ENCODE peak calls at places on chromosomes 4 and X, in five cellular contexts. One of them, this sample, is unnamed.
A peak's percentile ranks its signal among the peaks of the same experiment; 100 is the strongest.

GRCh38 chr4:1788254-1788973 is 4.7 kb upstream of the FGFR3 start:
- DNase-seq in SK-N-SH: no peak
- DNase-seq in K562: peak; percentile 63
- DNase-seq in IMR-90: no peak
- DNase-seq in HepG2: no peak
- DNase-seq in this sample: no peak

GRCh38 chr4:172998527-172999469 is 169.8 kb upstream of the GALNT7 start:
- DNase-seq in HepG2: no peak
- DNase-seq in IMR-90: peak; percentile 79
- DNase-seq in K562: peak; percentile 94
- DNase-seq in SK-N-SH: no peak
- DNase-seq in this sample: peak; percentile 47

GRCh38 chr4:123438031-123438430 is 41.4 kb downstream of the SPRY1 start:
- DNase-seq in K562: no peak
- DNase-seq in HepG2: no peak
- DNase-seq in SK-N-SH: no peak
- DNase-seq in IMR-90: no peak
- DNase-seq in this sample: no peak

GRCh38 chr4:2418652-2419571 is at the start of gene CFAP99:
- DNase-seq in K562: peak; percentile 98
- DNase-seq in HepG2: peak; percentile 89
- DNase-seq in SK-N-SH: peak; percentile 98
- DNase-seq in IMR-90: peak; percentile 88
- DNase-seq in this sample: peak; percentile 92

GRCh38 chr4:38230121-38230728 is 270.0 kb downstream of the PTTG2 start:
- DNase-seq in K562: peak; percentile 82
- DNase-seq in IMR-90: no peak
- DNase-seq in SK-N-SH: no peak
- DNase-seq in HepG2: no peak
- DNase-seq in this sample: no peak

GRCh38 chrX:18938710-18939109 is 45.2 kb downstream of the PHKA2 start:
- DNase-seq in HepG2: no peak
- DNase-seq in SK-N-SH: no peak
- DNase-seq in IMR-90: peak; percentile 12
- DNase-seq in K562: no peak
- DNase-seq in this sample: no peak

GRCh38 chr4:75892508-75892907 is 9.7 kb downstream of the PPEF2 start:
- DNase-seq in SK-N-SH: peak; percentile 38
- DNase-seq in HepG2: no peak
- DNase-seq in IMR-90: no peak
- DNase-seq in K562: peak; percentile 16
- DNase-seq in this sample: peak; percentile 22

GRCh38 chr4:155532373-155532772 is 134.3 kb upstream of the GUCY1A1 start:
- DNase-seq in IMR-90: no peak
- DNase-seq in SK-N-SH: no peak
- DNase-seq in HepG2: no peak
- DNase-seq in K562: no peak
- DNase-seq in this sample: no peak

GRCh38 chr4:52788806-52789205 is 37.6 kb upstream of the ERVMER34-1 start:
- DNase-seq in HepG2: no peak
- DNase-seq in K562: no peak
- DNase-seq in SK-N-SH: no peak
- DNase-seq in IMR-90: no peak
- DNase-seq in this sample: no peak

GRCh38 chr4:154475800-154476199 is 15.8 kb downstream of the DCHS2 start:
- DNase-seq in IMR-90: no peak
- DNase-seq in K562: no peak
- DNase-seq in HepG2: no peak
- DNase-seq in SK-N-SH: no peak
- DNase-seq in this sample: no peak

GRCh38 chrX:9312922-9313867 is 151.7 kb upstream of the TBL1X start:
- DNase-seq in K562: peak; percentile 65
- DNase-seq in SK-N-SH: peak; percentile 43
- DNase-seq in HepG2: peak; percentile 13
- DNase-seq in IMR-90: no peak
- DNase-seq in this sample: peak; percentile 7

GRCh38 chr4:83009529-83009928 is 1.1 kb downstream of the LIN54 start:
- DNase-seq in HepG2: no peak
- DNase-seq in K562: no peak
- DNase-seq in SK-N-SH: no peak
- DNase-seq in IMR-90: peak; percentile 16
- DNase-seq in this sample: no peak

GRCh38 chr4:53558061-53558801 is 33.1 kb downstream of the LNX1 start:
- DNase-seq in IMR-90: peak; percentile 41
- DNase-seq in SK-N-SH: no peak
- DNase-seq in K562: no peak
- DNase-seq in HepG2: no peak
- DNase-seq in this sample: no peak

GRCh38 chr4:128440923-128441322 is 153.3 kb upstream of the PGRMC2 start:
- DNase-seq in K562: no peak
- DNase-seq in IMR-90: no peak
- DNase-seq in SK-N-SH: no peak
- DNase-seq in HepG2: no peak
- DNase-seq in this sample: no peak

GRCh38 chrX:71492086-71493065 is 40.5 kb upstream of the OGT start:
- DNase-seq in HepG2: no peak
- DNase-seq in K562: no peak
- DNase-seq in SK-N-SH: peak; percentile 15
- DNase-seq in IMR-90: peak; percentile 26
- DNase-seq in this sample: peak; percentile 50

GRCh38 chr4:128159967-128160366 is 98.9 kb downstream of the LARP1B start:
- DNase-seq in HepG2: no peak
- DNase-seq in IMR-90: peak; percentile 97
- DNase-seq in SK-N-SH: no peak
- DNase-seq in K562: no peak
- DNase-seq in this sample: no peak

GRCh38 chr4:26762650-26763049 is 98.0 kb upstream of the STIM2 start:
- DNase-seq in IMR-90: peak; percentile 54
- DNase-seq in HepG2: no peak
- DNase-seq in K562: no peak
- DNase-seq in SK-N-SH: no peak
- DNase-seq in this sample: no peak

GRCh38 chr4:165124488-165124887 is 11.8 kb upstream of the TMEM192 start:
- DNase-seq in IMR-90: no peak
- DNase-seq in SK-N-SH: no peak
- DNase-seq in K562: no peak
- DNase-seq in HepG2: no peak
- DNase-seq in this sample: peak; percentile 12

GRCh38 chr4:3418029-3418762 is 23.6 kb upstream of the HGFAC start:
- DNase-seq in IMR-90: no peak
- DNase-seq in K562: no peak
- DNase-seq in SK-N-SH: no peak
- DNase-seq in HepG2: no peak
- DNase-seq in this sample: no peak

GRCh38 chrX:10615931-10616780 is 4.2 kb downstream of the MID1 start:
- DNase-seq in SK-N-SH: peak; percentile 67
- DNase-seq in HepG2: no peak
- DNase-seq in IMR-90: peak; percentile 58
- DNase-seq in K562: peak; percentile 50
- DNase-seq in this sample: peak; percentile 73

GRCh38 chr4:98838977-98839618 is 89.8 kb downstream of the EIF4E start:
- DNase-seq in HepG2: no peak
- DNase-seq in SK-N-SH: peak; percentile 20
- DNase-seq in K562: peak; percentile 72
- DNase-seq in IMR-90: peak; percentile 15
- DNase-seq in this sample: no peak

GRCh38 chr4:107718351-107718965 is 1.6 kb downstream of the PAPSS1 start:
- DNase-seq in IMR-90: no peak
- DNase-seq in HepG2: no peak
- DNase-seq in K562: no peak
- DNase-seq in SK-N-SH: no peak
- DNase-seq in this sample: no peak

GRCh38 chr4:80070880-80071620 is 2.0 kb downstream of the ANTXR2 start:
- DNase-seq in HepG2: peak; percentile 34
- DNase-seq in SK-N-SH: no peak
- DNase-seq in IMR-90: peak; percentile 55
- DNase-seq in K562: peak; percentile 25
- DNase-seq in this sample: no peak

GRCh38 chrX:53223068-53223693 is 1.8 kb downstream of the KDM5C start:
- DNase-seq in SK-N-SH: no peak
- DNase-seq in HepG2: no peak
- DNase-seq in K562: peak; percentile 30
- DNase-seq in IMR-90: no peak
- DNase-seq in this sample: peak; percentile 18
- TF ChIP-seq RFX5 in SK-N-SH: no peak
- TF ChIP-seq RFX5 in HepG2: no peak
- TF ChIP-seq RFX5 in K562: no peak
- TF ChIP-seq RFX5 in IMR-90: no peak
- TF ChIP-seq RFX5 in this sample: no peak

GRCh38 chrX:68732906-68733493 is 85.5 kb downstream of the STARD8 start:
- DNase-seq in IMR-90: peak; percentile 31
- DNase-seq in HepG2: peak; percentile 19
- DNase-seq in K562: peak; percentile 76
- DNase-seq in SK-N-SH: peak; percentile 69
- DNase-seq in this sample: peak; percentile 38
- TF ChIP-seq RFX5 in IMR-90: no peak
- TF ChIP-seq RFX5 in HepG2: no peak
- TF ChIP-seq RFX5 in K562: no peak
- TF ChIP-seq RFX5 in SK-N-SH: no peak
- TF ChIP-seq RFX5 in this sample: no peak

GRCh38 chr4:104758574-104758973 is 263.9 kb upstream of the CXXC4 start:
- DNase-seq in IMR-90: no peak
- DNase-seq in K562: no peak
- DNase-seq in HepG2: no peak
- DNase-seq in SK-N-SH: no peak
- DNase-seq in this sample: no peak

GRCh38 chr4:104763554-104764210 is 269.0 kb upstream of the CXXC4 start:
- DNase-seq in IMR-90: no peak
- DNase-seq in SK-N-SH: no peak
- DNase-seq in K562: no peak
- DNase-seq in HepG2: no peak
- DNase-seq in this sample: no peak
- TF ChIP-seq RFX5 in IMR-90: no peak
- TF ChIP-seq RFX5 in SK-N-SH: no peak
- TF ChIP-seq RFX5 in K562: no peak
- TF ChIP-seq RFX5 in HepG2: no peak
- TF ChIP-seq RFX5 in this sample: no peak

DNA sequence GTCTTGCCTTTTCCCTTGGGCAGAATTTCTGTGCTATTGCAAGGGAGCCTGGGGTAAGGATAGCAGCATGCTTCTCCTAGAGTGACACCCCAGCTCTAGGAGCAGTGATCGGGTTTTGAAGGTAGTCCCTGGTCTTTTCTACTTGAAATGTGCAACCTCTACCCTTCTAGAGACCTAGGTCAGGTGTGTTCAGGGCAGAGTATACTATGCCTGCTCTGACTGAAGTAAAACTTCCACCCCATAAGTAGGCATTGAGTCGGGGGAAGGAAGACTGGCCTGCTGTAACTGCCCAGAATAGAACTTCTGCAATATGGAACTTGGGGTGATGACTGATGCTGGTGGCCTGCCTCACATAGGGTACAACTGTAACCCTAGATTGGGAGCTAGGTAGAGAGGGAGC is 80.9 kb downstream of the ARHGAP36 start:
- DNase-seq in K562: no peak
- DNase-seq in IMR-90: no peak
- DNase-seq in SK-N-SH: no peak
- DNase-seq in HepG2: no peak
- DNase-seq in this sample: no peak
- TF ChIP-seq RFX5 in K562: no peak
- TF ChIP-seq RFX5 in IMR-90: no peak
- TF ChIP-seq RFX5 in SK-N-SH: no peak
- TF ChIP-seq RFX5 in HepG2: no peak
- TF ChIP-seq RFX5 in this sample: no peak

GRCh38 chr4:6697096-6697495 is 3.4 kb downstream of the S100P start:
- DNase-seq in IMR-90: no peak
- DNase-seq in SK-N-SH: no peak
- DNase-seq in K562: no peak
- DNase-seq in HepG2: no peak
- DNase-seq in this sample: no peak

GRCh38 chr4:6696611-6697010 is 2.9 kb downstream of the S100P start:
- DNase-seq in K562: no peak
- DNase-seq in HepG2: no peak
- DNase-seq in IMR-90: no peak
- DNase-seq in SK-N-SH: peak; percentile 15
- DNase-seq in this sample: no peak

GRCh38 chr4:6694177-6694901 is 661 bp downstream of the S100P start:
- DNase-seq in SK-N-SH: peak; percentile 39
- DNase-seq in K562: no peak
- DNase-seq in HepG2: no peak
- DNase-seq in IMR-90: no peak
- DNase-seq in this sample: no peak

GRCh38 chr4:6693274-6694176 is at the start of gene S100P:
- DNase-seq in SK-N-SH: no peak
- DNase-seq in HepG2: peak; percentile 86
- DNase-seq in K562: no peak
- DNase-seq in IMR-90: no peak
- DNase-seq in this sample: no peak

GRCh38 chr4:6695660-6696581 is 2.2 kb downstream of the S100P start:
- DNase-seq in HepG2: peak; percentile 96
- DNase-seq in K562: no peak
- DNase-seq in SK-N-SH: peak; percentile 11
- DNase-seq in IMR-90: peak; percentile 16
- DNase-seq in this sample: peak; percentile 46
- TF ChIP-seq RFX5 in HepG2: no peak
- TF ChIP-seq RFX5 in K562: no peak
- TF ChIP-seq RFX5 in SK-N-SH: no peak
- TF ChIP-seq RFX5 in IMR-90: no peak
- TF ChIP-seq RFX5 in this sample: no peak

GRCh38 chr4:84499065-84499982 is at the start of gene NKX6-1:
- DNase-seq in HepG2: no peak
- DNase-seq in SK-N-SH: peak; percentile 92
- DNase-seq in IMR-90: peak; percentile 53
- DNase-seq in K562: no peak
- DNase-seq in this sample: peak; percentile 78

GRCh38 chr4:84497835-84498202 is 1.3 kb downstream of the NKX6-1 start:
- DNase-seq in HepG2: no peak
- DNase-seq in IMR-90: no peak
- DNase-seq in SK-N-SH: no peak
- DNase-seq in K562: no peak
- DNase-seq in this sample: no peak

GRCh38 chr4:84496356-84497219 is 2.5 kb downstream of the NKX6-1 start:
- DNase-seq in K562: no peak
- DNase-seq in IMR-90: no peak
- DNase-seq in SK-N-SH: peak; percentile 42
- DNase-seq in HepG2: no peak
- DNase-seq in this sample: no peak

GRCh38 chr4:84497220-84497834 is 1.8 kb downstream of the NKX6-1 start:
- DNase-seq in IMR-90: peak; percentile 2
- DNase-seq in K562: no peak
- DNase-seq in SK-N-SH: peak; percentile 46
- DNase-seq in HepG2: no peak
- DNase-seq in this sample: no peak

GRCh38 chr4:84498203-84499026 is 677 bp downstream of the NKX6-1 start:
- DNase-seq in SK-N-SH: peak; percentile 46
- DNase-seq in IMR-90: peak; percentile 7
- DNase-seq in HepG2: no peak
- DNase-seq in K562: no peak
- DNase-seq in this sample: peak; percentile 12
- TF ChIP-seq RFX5 in SK-N-SH: no peak
- TF ChIP-seq RFX5 in IMR-90: no peak
- TF ChIP-seq RFX5 in HepG2: no peak
- TF ChIP-seq RFX5 in K562: no peak
- TF ChIP-seq RFX5 in this sample: no peak

DNA sequence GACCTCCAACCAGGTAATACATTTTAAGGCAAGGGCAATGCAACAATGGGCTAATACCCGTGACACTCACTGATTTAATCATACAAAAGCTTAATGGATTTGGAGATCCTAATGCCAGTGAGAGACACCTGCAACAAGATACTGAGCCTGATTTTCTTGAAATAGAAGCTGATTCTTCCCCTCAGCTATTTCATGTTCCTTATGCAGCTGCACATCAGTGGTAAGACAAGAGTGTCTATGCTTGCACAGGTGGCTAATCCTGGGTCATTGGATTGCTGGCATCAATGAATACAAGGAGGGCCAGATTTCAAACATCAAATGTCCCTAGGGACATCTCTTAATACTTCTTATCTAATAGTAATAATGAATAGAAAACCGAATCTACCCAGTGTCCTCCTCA is 139.7 kb downstream of the PPARGC1A start:
- DNase-seq in IMR-90: no peak
- DNase-seq in SK-N-SH: no peak
- DNase-seq in HepG2: no peak
- DNase-seq in K562: no peak
- DNase-seq in this sample: no peak
- TF ChIP-seq RFX5 in IMR-90: no peak
- TF ChIP-seq RFX5 in SK-N-SH: no peak
- TF ChIP-seq RFX5 in HepG2: no peak
- TF ChIP-seq RFX5 in K562: no peak
- TF ChIP-seq RFX5 in this sample: no peak